ENCODE peak calls at places on chromosome 12, in four cellular contexts. I is G401, Z is left kidney, C is D341Med. A is an unnamed sample.
A peak's percentile ranks its signal among the peaks of the same experiment; 100 is the strongest.

GRCh38 chr12:128798543-128799341 is 25.0 kb downstream of the SLC15A4 start:
- DNase-seq in I (no peak), Z (peak; percentile 65), C (no peak), A (no peak)

GRCh38 chr12:121124402-121125109 is 8.1 kb upstream of the P2RX7 start:
- DNase-seq in I (no peak), Z (no peak), C (no peak), A (no peak)

GRCh38 chr12:57626111-57626928 is 6.7 kb downstream of the B4GALNT1 start:
- DNase-seq in I (no peak), Z (no peak), C (no peak), A (no peak)

GRCh38 chr12:124236651-124237050 is 58.2 kb upstream of the RFLNA start:
- DNase-seq in I (no peak), Z (no peak), C (no peak), A (no peak)

GRCh38 chr12:45435945-45436710 is 220.2 kb downstream of the ANO6 start:
- DNase-seq in I (no peak), Z (no peak), C (no peak), A (peak; percentile 77)

GRCh38 chr12:78963439-78964222 is 99.1 kb downstream of the SYT1 start:
- DNase-seq in I (no peak), Z (no peak), C (no peak), A (no peak)

GRCh38 chr12:28033538-28033915 is 61.0 kb upstream of the PTHLH start:
- DNase-seq in I (no peak), Z (no peak), C (no peak), A (no peak)

GRCh38 chr12:120358412-120359158 is 10.4 kb downstream of the MSI1 start:
- DNase-seq in I (no peak), Z (peak; percentile 59), C (peak; percentile 54), A (no peak)

GRCh38 chr12:132872975-132873421 is 14.4 kb downstream of the CHFR start:
- DNase-seq in I (no peak), Z (no peak), C (no peak), A (no peak)

GRCh38 chr12:68042212-68042699 is 53.0 kb downstream of the IFNG-AS1 start:
- DNase-seq in I (no peak), Z (peak; percentile 5), C (no peak), A (no peak)

GRCh38 chr12:38585090-38585489 is 268.5 kb downstream of the ALG10B start:
- DNase-seq in I (no peak), Z (no peak), C (no peak), A (no peak)

GRCh38 chr12:62632521-62632920 is 165.9 kb downstream of the MON2 start:
- DNase-seq in I (peak; percentile 63), Z (peak; percentile 72), C (peak; percentile 36), A (peak; percentile 66)

GRCh38 chr12:122197612-122197966 is 5.9 kb upstream of the B3GNT4 start:
- DNase-seq in I (no peak), Z (no peak), C (no peak), A (no peak)

GRCh38 chr12:65672441-65672840 is 151.8 kb upstream of the HMGA2 start:
- DNase-seq in I (no peak), Z (no peak), C (no peak), A (no peak)

GRCh38 chr12:40668095-40668494 is 24.1 kb upstream of the CNTN1 start:
- DNase-seq in I (peak; percentile 41), Z (peak; percentile 6), C (no peak), A (no peak)

GRCh38 chr12:17276196-17276595 is 670.2 kb upstream of the LMO3 start:
- DNase-seq in I (no peak), Z (no peak), C (no peak), A (no peak)

GRCh38 chr12:19688489-19688888 is 249.2 kb downstream of the AEBP2 start:
- DNase-seq in I (no peak), Z (no peak), C (no peak), A (no peak)

GRCh38 chr12:2266666-2267623 is 214.2 kb downstream of the CACNA1C start:
- DNase-seq in I (no peak), Z (no peak), C (no peak), A (no peak)

GRCh38 chr12:67649165-67650126 is 901 bp downstream of the DYRK2 start:
- DNase-seq in I (peak; percentile 10), Z (peak; percentile 66), C (peak; percentile 69), A (no peak)

GRCh38 chr12:70971395-70971794 is 50.9 kb upstream of the PTPRR start:
- DNase-seq in I (no peak), Z (no peak), C (no peak), A (no peak)

GRCh38 chr12:54273981-54274380 is 5.9 kb downstream of the CBX5 start:
- DNase-seq in I (peak; percentile 95), Z (no peak), C (no peak), A (no peak)

GRCh38 chr12:14893471-14894250 is 8.0 kb upstream of the MGP start:
- DNase-seq in I (no peak), Z (peak; percentile 54), C (no peak), A (peak; percentile 20)

GRCh38 chr12:108257004-108257403 is 82.1 kb downstream of the CMKLR1 start:
- DNase-seq in I (no peak), Z (peak; percentile 25), C (no peak), A (no peak)

GRCh38 chr12:85697003-85697402 is 139.2 kb downstream of the RASSF9 start:
- DNase-seq in I (peak; percentile 64), Z (no peak), C (no peak), A (no peak)

GRCh38 chr12:47881826-47882427 is 22.9 kb downstream of the VDR start:
- DNase-seq in I (no peak), Z (no peak), C (no peak), A (no peak)

GRCh38 chr12:57173089-57173488 is 25.7 kb upstream of the LRP1-AS start:
- DNase-seq in I (no peak), Z (peak; percentile 51), C (peak; percentile 74), A (no peak)

GRCh38 chr12:8562310-8562709 is 21.6 kb upstream of the CLEC4E start:
- DNase-seq in I (no peak), Z (no peak), C (no peak), A (no peak)

GRCh38 chr12:47079894-47080724 is at the start of gene AMIGO2:
- DNase-seq in I (peak; percentile 47), Z (peak; percentile 75), C (peak; percentile 37), A (peak; percentile 15)

GRCh38 chr12:111757361-111758119 is 9.2 kb upstream of the ALDH2 start:
- DNase-seq in I (peak; percentile 58), Z (no peak), C (no peak), A (peak; percentile 66)

GRCh38 chr12:54419088-54419887 is at the start of gene ITGA5:
- DNase-seq in I (no peak), Z (peak; percentile 74), C (peak; percentile 63), A (no peak)

GRCh38 chr12:54413284-54414190 is 5.5 kb downstream of the ITGA5 start:
- DNase-seq in I (no peak), Z (no peak), C (no peak), A (no peak)

A was measured in pons.